ENCODE peak calls at places on chromosomes 6 and 20, in eight cellular contexts. H, N, U, T, I, Y, D and W are unnamed samples.

GRCh38 chr6:10146723-10147451 is 268.0 kb downstream of the TFAP2A start:
- DNase-seq in H (peak), N (no peak), U (peak), T (peak), I (peak), Y (no peak), D (no peak), W (no peak)

GRCh38 chr6:166562726-166563125 is 23.8 kb downstream of the RAMACL start:
- DNase-seq in H (no peak), N (no peak), U (no peak), T (no peak), I (no peak), Y (no peak), D (no peak), W (no peak)

GRCh38 chr6:35449287-35449881 is 2.8 kb upstream of the FANCE start:
- DNase-seq in H (peak), N (peak), U (peak), T (peak), I (no peak), Y (no peak), D (no peak), W (no peak)

GRCh38 chr6:144767066-144767465 is 481.9 kb downstream of the UTRN start:
- DNase-seq in H (no peak), N (no peak), U (no peak), T (no peak), I (no peak), Y (no peak), D (no peak), W (no peak)

GRCh38 chr20:15799871-15800270 is 773.4 kb downstream of the KIF16B start:
- DNase-seq in H (no peak), N (no peak), U (peak), T (no peak), I (no peak), Y (no peak), D (no peak), W (no peak)

GRCh38 chr6:124535746-124536145 is 426.5 kb upstream of the RNF217 start:
- DNase-seq in H (peak), N (no peak), U (no peak), T (no peak), I (no peak), Y (no peak), D (no peak), W (no peak)

GRCh38 chr6:45486739-45487138 is 109.0 kb upstream of the SUPT3H start:
- DNase-seq in H (no peak), N (no peak), U (peak), T (no peak), I (no peak), Y (no peak), D (no peak), W (no peak)

GRCh38 chr6:35343092-35343834 is 905 bp downstream of the PPARD start:
- DNase-seq in H (no peak), N (peak), U (peak), T (peak), I (no peak), Y (no peak), D (no peak), W (no peak)

GRCh38 chr6:139679516-139680179 is 305.2 kb upstream of the CITED2 start:
- DNase-seq in H (no peak), N (peak), U (peak), T (peak), I (no peak), Y (no peak), D (no peak), W (no peak)

GRCh38 chr6:101146389-101146788 is 247.1 kb upstream of the GRIK2 start:
- DNase-seq in H (no peak), N (no peak), U (no peak), T (no peak), I (no peak), Y (no peak), D (no peak), W (no peak)

GRCh38 chr6:72913797-72914196 is 291.9 kb downstream of the KCNQ5 start:
- DNase-seq in H (no peak), N (no peak), U (no peak), T (no peak), I (no peak), Y (no peak), D (no peak), W (no peak)

GRCh38 chr6:126174697-126175096 is 165.2 kb upstream of the CENPW start:
- DNase-seq in H (no peak), N (no peak), U (no peak), T (no peak), I (no peak), Y (no peak), D (no peak), W (no peak)

GRCh38 chr6:109447087-109447486 is 6.6 kb downstream of the SMPD2 start:
- DNase-seq in H (no peak), N (no peak), U (no peak), T (no peak), I (no peak), Y (no peak), D (no peak), W (no peak)

GRCh38 chr6:137811912-137812553 is 55.0 kb upstream of the TNFAIP3 start:
- DNase-seq in H (no peak), N (peak), U (peak), T (no peak), I (no peak), Y (no peak), D (no peak), W (no peak)